ENCODE peak calls at places on chromosomes 5 and 9, in eight cellular contexts. T, H, N, V, O, K, I and S are unnamed samples.

GRCh38 chr9:16352791-16353401 is 517.6 kb downstream of the BNC2 start:
- DNase-seq in T (no peak), H (no peak), N (no peak), V (no peak), O (no peak), K (no peak), I (no peak), S (no peak)

GRCh38 chr5:127739807-127740384 is 36.7 kb downstream of the CCDC192 start:
- DNase-seq in T (no peak), H (no peak), N (no peak), V (no peak), O (no peak), K (no peak), I (no peak), S (peak; percentile 9)

GRCh38 chr5:4142842-4143241 is 547.2 kb downstream of the IRX1 start:
- DNase-seq in T (no peak), H (no peak), N (no peak), V (no peak), O (no peak), K (no peak), I (no peak), S (peak; percentile 72)

GRCh38 chr9:125513634-125514413 is 193.2 kb downstream of the MAPKAP1 start:
- DNase-seq in T (peak; percentile 68), H (no peak), N (no peak), V (no peak), O (peak; percentile 59), K (no peak), I (peak; percentile 63), S (no peak)

GRCh38 chr9:137969685-137970084 is 92.1 kb downstream of the CACNA1B start:
- DNase-seq in T (no peak), H (no peak), N (no peak), V (no peak), O (no peak), K (no peak), I (no peak), S (no peak)

GRCh38 chr5:157574456-157575095 is 999 bp downstream of the ADAM19 start:
- DNase-seq in T (no peak), H (no peak), N (no peak), V (no peak), O (no peak), K (no peak), I (no peak), S (peak; percentile 42)

GRCh38 chr9:78278177-78278777 is 18.6 kb upstream of the PSAT1 start:
- DNase-seq in T (peak; percentile 71), H (no peak), N (no peak), V (no peak), O (no peak), K (no peak), I (no peak), S (no peak)

GRCh38 chr5:64800926-64801325 is 32.2 kb downstream of the CWC27 start:
- DNase-seq in T (no peak), H (no peak), N (no peak), V (no peak), O (no peak), K (no peak), I (no peak), S (no peak)

GRCh38 chr5:15234366-15234765 is 265.6 kb upstream of the FBXL7 start:
- DNase-seq in T (no peak), H (no peak), N (no peak), V (no peak), O (no peak), K (peak; percentile 19), I (no peak), S (peak; percentile 73)

GRCh38 chr9:130897105-130897751 is 616 bp upstream of the QRFP start:
- DNase-seq in T (no peak), H (peak; percentile 61), N (no peak), V (no peak), O (no peak), K (no peak), I (no peak), S (no peak)

GRCh38 chr9:1051286-1052118 is 1.3 kb downstream of the DMRT2 start:
- DNase-seq in T (no peak), H (no peak), N (no peak), V (no peak), O (no peak), K (no peak), I (no peak), S (peak; percentile 68)

GRCh38 chr9:121321039-121321503 is 49.0 kb downstream of the STOM start:
- DNase-seq in T (no peak), H (no peak), N (no peak), V (no peak), O (no peak), K (no peak), I (no peak), S (no peak)

GRCh38 chr9:64066736-64067368 is 1218.2 kb downstream of the FOXD4L5 start:
- DNase-seq in T (no peak), H (no peak), N (no peak), V (peak; percentile 7), O (no peak), K (no peak), I (no peak), S (no peak)

GRCh38 chr5:103347729-103348128 is 89.2 kb downstream of the MACIR start:
- DNase-seq in T (peak; percentile 54), H (no peak), N (no peak), V (no peak), O (no peak), K (no peak), I (no peak), S (no peak)

GRCh38 chr5:131595088-131596033 is 39.7 kb downstream of the RAPGEF6 start:
- DNase-seq in T (no peak), H (no peak), N (no peak), V (no peak), O (no peak), K (no peak), I (no peak), S (no peak)

GRCh38 chr9:86778761-86779160 is 168.5 kb downstream of the GAS1 start:
- DNase-seq in T (no peak), H (no peak), N (no peak), V (no peak), O (no peak), K (no peak), I (no peak), S (no peak)

GRCh38 chr9:78286125-78286524 is 10.8 kb upstream of the PSAT1 start:
- DNase-seq in T (no peak), H (no peak), N (no peak), V (no peak), O (no peak), K (no peak), I (no peak), S (no peak)

GRCh38 chr5:83475540-83476469 is 4.3 kb downstream of the VCAN start:
- DNase-seq in T (peak; percentile 85), H (no peak), N (no peak), V (no peak), O (no peak), K (no peak), I (no peak), S (peak; percentile 65)

DNA sequence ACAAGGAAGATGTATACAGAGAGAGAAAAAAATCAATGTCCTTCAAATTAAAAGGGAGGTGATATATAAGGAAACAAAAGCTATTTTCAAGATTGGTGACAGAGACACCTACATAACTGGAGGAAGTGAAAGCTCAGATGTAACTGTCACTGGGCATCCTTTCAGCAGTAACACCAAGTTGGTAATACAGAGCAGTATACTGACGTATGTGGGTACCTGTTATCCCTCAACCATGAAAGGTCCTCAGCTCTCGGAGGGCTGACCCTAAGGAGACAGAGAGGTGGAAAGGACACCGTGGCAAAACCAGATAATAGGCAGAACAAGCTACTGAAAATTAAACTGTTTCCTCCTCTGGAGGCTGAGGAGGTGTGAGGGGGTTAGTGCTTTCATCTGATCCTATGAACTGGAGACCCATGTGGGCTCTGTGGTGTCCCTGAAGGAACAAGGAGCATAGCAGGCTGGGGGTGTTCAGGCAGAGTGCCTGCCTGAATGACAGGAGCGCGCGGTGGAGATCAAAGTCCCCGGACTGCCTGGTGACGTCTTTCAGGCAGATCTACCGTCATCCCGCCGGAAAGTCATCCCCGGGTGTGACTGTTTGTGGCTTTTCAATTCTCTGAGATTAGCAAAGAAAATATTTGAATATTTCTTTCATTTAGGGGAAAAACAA is 130.2 kb upstream of the FSTL4 start:
- DNase-seq in T (no peak), H (no peak), N (no peak), V (no peak), O (peak; percentile 28), K (no peak), I (no peak), S (no peak)
- TF ChIP-seq CTCF in T (no peak), H (no peak), N (no peak), V (no peak), O (no peak), K (no peak), I (no peak), S (no peak)

GRCh38 chr5:176529116-176529823 is 7.9 kb downstream of the RNF44 start:
- DNase-seq in T (no peak), H (no peak), N (no peak), V (no peak), O (no peak), K (no peak), I (no peak), S (no peak)
- TF ChIP-seq POLR2AphosphoS5 in T (no peak), H (no peak), N (no peak), V (no peak), O (no peak), K (no peak), I (no peak), S (no peak)

DNA sequence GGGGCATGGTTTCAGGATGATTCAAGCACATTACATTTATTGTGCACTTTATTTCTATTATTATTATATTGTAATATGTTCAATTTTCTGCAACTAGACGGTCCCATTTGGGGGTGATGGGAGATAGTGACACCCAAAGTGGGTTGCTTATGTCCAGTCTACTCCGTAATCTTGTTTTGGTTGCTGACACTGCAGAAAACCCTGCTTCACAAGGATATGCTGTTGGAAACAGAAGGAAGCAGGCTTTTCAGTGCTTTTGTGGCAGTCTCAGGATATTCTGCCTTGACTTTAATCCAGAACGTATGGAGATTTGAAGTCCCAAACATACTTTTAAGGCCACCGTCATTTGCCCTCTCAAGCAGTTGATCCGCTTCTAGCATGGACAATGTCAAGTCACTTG is 47.5 kb upstream of the LARP1 start:
- DNase-seq in T (no peak), H (no peak), N (no peak), V (no peak), O (no peak), K (no peak), I (no peak), S (no peak)
- H2AFZ ChIP-seq in T (no peak overlapping the region), H (no peak overlapping the region), N (no peak overlapping the region), V (no peak overlapping the region), O (no peak overlapping the region), K (no peak overlapping the region), I (no peak overlapping the region), S (no peak overlapping the region)

GRCh38 chr9:36489453-36489852 is 83.2 kb upstream of the MELK start:
- DNase-seq in T (no peak), H (no peak), N (no peak), V (no peak), O (no peak), K (no peak), I (no peak), S (peak; percentile 54)

GRCh38 chr9:36486933-36487481 is 85.7 kb upstream of the MELK start:
- DNase-seq in T (peak; percentile 28), H (peak; percentile 54), N (no peak), V (peak; percentile 77), O (no peak), K (no peak), I (peak; percentile 42), S (peak; percentile 60)

GRCh38 chr9:36488322-36488838 is 84.3 kb upstream of the MELK start:
- DNase-seq in T (no peak), H (no peak), N (no peak), V (no peak), O (no peak), K (no peak), I (no peak), S (peak; percentile 35)

GRCh38 chr9:36486454-36486932 is 86.2 kb upstream of the MELK start:
- DNase-seq in T (no peak), H (peak; percentile 8), N (no peak), V (no peak), O (no peak), K (no peak), I (peak; percentile 46), S (peak; percentile 24)

GRCh38 chr9:36487482-36488321 is 85.0 kb upstream of the MELK start:
- DNase-seq in T (peak; percentile 80), H (peak; percentile 89), N (peak; percentile 73), V (peak; percentile 96), O (peak; percentile 62), K (peak; percentile 64), I (peak; percentile 88), S (peak; percentile 94)
- TF ChIP-seq CTCF in T (no peak), H (peak; percentile 7), N (no peak), V (no peak), O (no peak), K (no peak), I (peak; percentile 6), S (no peak)